ENCODE peak calls at places on chromosomes 4 and X, in four cellular contexts. Q is SK-N-SH, O is K562, K is HCT116. X is an unnamed sample.

GRCh38 chr4:1026115-1026514 is 14.7 kb downstream of the FGFRL1 start:
- DNase-seq in Q (peak; percentile 67), K (no peak), O (peak; percentile 58), X (no peak)

GRCh38 chrX:40313269-40313668 is 215.5 kb upstream of the BCOR start:
- DNase-seq in K (no peak), Q (no peak), O (no peak), X (no peak)

GRCh38 chr4:115927382-115927781 is 814.0 kb upstream of the NDST4 start:
- DNase-seq in Q (no peak), O (no peak), K (no peak), X (no peak)

GRCh38 chr4:80926446-80926845 is 104.1 kb upstream of the BMP3 start:
- DNase-seq in Q (no peak), K (no peak), O (no peak), X (no peak)

GRCh38 chr4:98510340-98510739 is 148.1 kb downstream of the TSPAN5 start:
- DNase-seq in Q (no peak), K (no peak), O (no peak), X (no peak)

GRCh38 chr4:114512595-114513295 is 85.9 kb upstream of the UGT8 start:
- DNase-seq in K (no peak), Q (no peak), O (no peak), X (no peak)

GRCh38 chr4:64192731-64193412 is 216.4 kb downstream of the TECRL start:
- DNase-seq in K (no peak), O (no peak), Q (no peak), X (no peak)

GRCh38 chr4:120263623-120264022 is 197.0 kb upstream of the MAD2L1 start:
- DNase-seq in K (no peak), Q (no peak), O (no peak), X (no peak)

GRCh38 chr4:24091632-24092240 is 201.9 kb upstream of the PPARGC1A start:
- DNase-seq in O (no peak), K (no peak), Q (no peak), X (peak; percentile 3)

GRCh38 chr4:28886934-28887333 is 1833.2 kb upstream of the PCDH7 start:
- DNase-seq in Q (no peak), K (no peak), O (no peak), X (no peak)

GRCh38 chr4:6779667-6780565 is 2.6 kb upstream of the KIAA0232 start:
- DNase-seq in Q (no peak), O (no peak), K (no peak), X (peak; percentile 62)

GRCh38 chrX:40176979-40177430 is 79.2 kb upstream of the BCOR start:
- DNase-seq in Q (peak; percentile 65), O (peak; percentile 63), K (no peak), X (peak; percentile 50)

GRCh38 chrX:148290937-148291336 is 209.5 kb upstream of the AFF2 start:
- DNase-seq in O (no peak), K (no peak), Q (no peak), X (no peak)

GRCh38 chrX:124042042-124042441 is 80.5 kb downstream of the STAG2 start:
- DNase-seq in K (no peak), O (no peak), Q (no peak), X (no peak)

GRCh38 chr4:93788712-93789111 is 39.8 kb upstream of the ATOH1 start:
- DNase-seq in K (peak; percentile 43), O (peak; percentile 4), Q (peak; percentile 35), X (peak; percentile 7)

GRCh38 chrX:30831082-30831481 is 58.0 kb downstream of the TAB3 start:
- DNase-seq in O (no peak), Q (no peak), K (no peak), X (no peak)

GRCh38 chr4:113893546-113893945 is 85.9 kb downstream of the ARSJ start:
- DNase-seq in Q (no peak), O (no peak), K (no peak), X (peak; percentile 14)

GRCh38 chrX:13570245-13570573 is 808 bp downstream of the EGFL6 start:
- DNase-seq in Q (no peak), K (no peak), O (no peak), X (no peak)

GRCh38 chrX:74534569-74535038 is 79.8 kb downstream of the RLIM start:
- DNase-seq in K (no peak), O (no peak), Q (no peak), X (no peak)

GRCh38 chr4:41410049-41410448 is 127.9 kb upstream of the LIMCH1 start:
- DNase-seq in O (no peak), K (no peak), Q (no peak), X (no peak)

GRCh38 chr4:16844796-16845586 is 53.5 kb downstream of the LDB2 start:
- DNase-seq in K (no peak), Q (no peak), O (no peak), X (peak; percentile 32)

GRCh38 chrX:30504309-30504708 is 73.3 kb downstream of the TASL start:
- DNase-seq in Q (peak; percentile 8), K (peak; percentile 16), O (peak; percentile 3), X (peak; percentile 20)

GRCh38 chrX:139881572-139881971 is 51.3 kb downstream of the ATP11C start:
- DNase-seq in Q (no peak), K (no peak), O (no peak), X (no peak)

GRCh38 chrX:123698979-123699378 is 33.9 kb downstream of the THOC2 start:
- DNase-seq in K (no peak), O (no peak), Q (no peak), X (no peak)

GRCh38 chrX:26952213-26952612 is 510.9 kb downstream of the PPP4R3C start:
- DNase-seq in Q (no peak), K (no peak), O (no peak), X (no peak)

GRCh38 chr4:53484911-53485459 is 106.3 kb downstream of the LNX1 start:
- DNase-seq in O (no peak), Q (no peak), K (no peak), X (no peak)

GRCh38 chr4:169151671-169152070 is 119.1 kb downstream of the SH3RF1 start:
- DNase-seq in O (no peak), Q (no peak), K (no peak), X (no peak)

GRCh38 chr4:173990879-173991231 is 292.6 kb downstream of the FBXO8 start:
- DNase-seq in K (no peak), O (peak; percentile 7), Q (peak; percentile 47), X (no peak)

GRCh38 chr4:74123065-74123728 is 24.2 kb upstream of the CXCL2 start:
- DNase-seq in O (no peak), Q (no peak), K (no peak), X (peak; percentile 47)

GRCh38 chr4:57443308-57444243 is 333.4 kb upstream of the IGFBP7 start:
- DNase-seq in O (no peak), K (no peak), Q (no peak), X (no peak)

GRCh38 chrX:68574240-68574639 is 73.2 kb upstream of the STARD8 start:
- DNase-seq in O (no peak), K (no peak), Q (no peak), X (no peak)

GRCh38 chr4:152283806-152284470 is 252.0 kb downstream of the FBXW7 start:
- DNase-seq in K (no peak), O (no peak), Q (no peak), X (no peak)

GRCh38 chrX:105013719-105014118 is 206.8 kb downstream of the TEX13A start:
- DNase-seq in O (no peak), K (no peak), Q (no peak), X (no peak)

GRCh38 chrX:105018865-105019264 is 201.6 kb downstream of the TEX13A start:
- DNase-seq in Q (no peak), O (no peak), K (no peak), X (no peak)

GRCh38 chrX:105017641-105018040 is 202.9 kb downstream of the TEX13A start:
- DNase-seq in Q (no peak), O (no peak), K (no peak), X (no peak)
- TF ChIP-seq ELF1 in Q (no peak), O (no peak), K (no peak), X (no peak)

DNA sequence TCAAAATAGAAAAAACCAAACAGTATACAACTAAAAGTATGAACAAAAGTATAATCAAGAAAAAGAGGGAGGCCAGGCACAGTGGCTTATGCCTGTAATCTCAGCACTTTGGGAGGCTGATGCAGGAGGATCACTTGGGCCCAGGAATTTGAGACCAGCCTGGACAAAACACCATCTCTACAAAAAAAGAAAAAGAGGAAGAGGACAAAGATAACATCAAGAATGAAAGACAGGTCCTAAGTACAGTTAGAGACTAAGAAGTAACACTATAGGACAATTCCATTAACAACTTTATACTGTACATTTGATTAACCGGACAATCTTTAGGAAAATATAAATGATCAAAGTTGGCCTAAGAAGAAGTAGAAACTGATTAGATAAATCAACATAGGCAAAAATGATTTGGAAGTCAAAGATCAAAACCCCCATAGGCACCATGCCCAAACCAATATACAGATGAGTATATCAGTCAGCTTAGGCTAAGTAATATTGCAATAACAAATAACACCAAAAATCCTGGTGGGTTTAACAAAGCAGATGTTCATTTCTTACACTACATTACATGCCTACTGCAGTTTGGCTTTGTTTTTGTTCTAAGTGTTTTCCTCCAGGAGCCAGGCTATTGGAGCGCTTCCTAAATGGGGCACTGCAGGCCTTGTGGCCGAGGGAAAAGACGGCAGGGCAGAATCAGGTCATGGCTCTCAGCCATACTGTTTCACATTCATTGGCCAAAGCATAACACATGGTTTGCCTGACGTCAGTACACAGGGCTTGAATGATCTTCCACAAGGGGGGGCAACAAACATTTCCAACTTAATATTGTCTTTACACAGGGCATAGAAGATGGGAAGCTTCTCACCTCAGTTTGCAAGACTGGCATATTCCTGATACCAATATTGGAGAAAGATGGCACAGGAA is 42.2 kb upstream of the HGFAC start:
- DNase-seq in O (peak; percentile 69), K (peak; percentile 18), Q (peak; percentile 33), X (peak; percentile 36)
- TF ChIP-seq ELF1 in O (no peak), K (no peak), Q (no peak), X (no peak)

GRCh38 chr4:185108669-185109068 is 34.4 kb upstream of the SLC25A4 start:
- DNase-seq in Q (no peak), K (no peak), O (no peak), X (no peak)

GRCh38 chr4:185113340-185113739 is 29.7 kb upstream of the SLC25A4 start:
- DNase-seq in O (no peak), K (no peak), Q (no peak), X (no peak)

GRCh38 chr4:185110375-185110823 is 32.7 kb upstream of the SLC25A4 start:
- DNase-seq in K (peak; percentile 70), Q (no peak), O (no peak), X (no peak)

GRCh38 chr4:185109736-185110135 is 33.3 kb upstream of the SLC25A4 start:
- DNase-seq in K (no peak), O (no peak), Q (no peak), X (no peak)

DNA sequence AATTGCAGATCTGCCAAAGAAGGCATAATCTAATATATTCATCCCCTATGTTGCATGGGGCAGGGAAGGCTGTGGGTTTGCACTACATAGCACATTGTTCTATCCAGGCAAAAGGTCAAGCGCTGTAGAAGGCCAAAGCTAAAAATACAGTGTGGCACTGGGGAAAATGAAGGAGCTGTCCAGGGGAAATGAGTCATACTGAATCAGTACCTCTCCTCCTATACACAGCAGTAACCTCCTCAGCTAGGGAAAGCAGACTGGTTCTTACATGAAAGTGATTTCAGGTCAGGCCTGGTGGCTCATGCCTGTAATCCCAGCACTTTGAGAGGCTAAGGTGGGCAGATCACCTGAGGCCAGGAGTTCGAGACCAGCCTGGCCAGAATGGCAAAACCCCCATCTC is 31.0 kb upstream of the SLC25A4 start:
- DNase-seq in Q (no peak), O (peak; percentile 49), K (peak; percentile 97), X (peak; percentile 31)
- TF ChIP-seq ELF1 in Q (no peak), O (no peak), K (no peak), X (no peak)

DNA sequence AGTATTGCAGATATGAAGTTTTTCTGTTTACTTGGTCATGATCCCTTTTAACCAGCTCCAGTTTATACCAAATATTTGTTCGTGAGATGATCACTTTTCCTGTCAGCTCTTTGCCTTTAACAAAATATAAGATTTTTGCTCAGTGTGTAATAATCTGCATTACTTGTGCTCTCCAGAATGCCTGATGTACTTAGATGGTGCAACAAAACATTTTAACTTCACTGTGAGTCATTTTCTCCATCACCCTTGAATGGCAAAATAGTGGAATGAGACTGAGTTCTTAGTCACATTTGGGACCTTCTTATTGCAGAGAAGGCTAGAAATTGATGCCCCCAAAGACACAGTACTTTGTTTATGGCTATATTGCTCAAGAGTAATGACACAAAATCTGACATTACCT is 252.0 kb downstream of the FRMPD4 start:
- DNase-seq in K (no peak), Q (no peak), O (no peak), X (no peak)
- TF ChIP-seq ELF1 in K (no peak), Q (no peak), O (no peak), X (no peak)